ENCODE peak calls at places on chromosomes 4 and X, in eight cellular contexts. B is right lobe of liver, Y is ovary, U is HepG2, H is breast epithelium, Q is stomach, T is vagina, X is Peyer's patch. D is an unnamed sample.

GRCh38 chr4:184310171-184310567 is 92.5 kb upstream of the ENPP6 start:
- DNase-seq in B (no peak), Y (no peak), U (no peak), H (no peak), Q (no peak), T (no peak), X (peak; percentile 83), D (peak; percentile 63)

GRCh38 chr4:8726344-8726851 is 133.8 kb downstream of the CPZ start:
- DNase-seq in B (peak; percentile 22), Y (peak; percentile 1), U (no peak), H (no peak), Q (peak; percentile 21), T (no peak), X (peak; percentile 38), D (peak; percentile 14)

GRCh38 chr4:8393593-8394038 is 46.9 kb downstream of the ACOX3 start:
- DNase-seq in B (no peak), Y (peak; percentile 76), U (no peak), H (peak; percentile 43), Q (no peak), T (no peak), X (peak; percentile 57), D (peak; percentile 65)

GRCh38 chr4:105145059-105145912 is 1.4 kb upstream of the TET2 start:
- DNase-seq in B (no peak), Y (no peak), U (no peak), H (no peak), Q (no peak), T (no peak), X (no peak), D (no peak)

GRCh38 chrX:119398974-119399771 is at the start of gene SLC25A43:
- DNase-seq in B (peak; percentile 61), Y (peak; percentile 25), U (no peak), H (no peak), Q (peak; percentile 49), T (no peak), X (peak; percentile 68), D (peak; percentile 59)

GRCh38 chrX:68416592-68416991 is 16.7 kb downstream of the OPHN1 start:
- DNase-seq in B (no peak), Y (no peak), U (no peak), H (no peak), Q (no peak), T (no peak), X (no peak), D (no peak)

GRCh38 chrX:10656214-10656613 is 35.8 kb upstream of the MID1 start:
- DNase-seq in B (no peak), Y (no peak), U (no peak), H (no peak), Q (no peak), T (no peak), X (no peak), D (no peak)

GRCh38 chrX:24763989-24764388 is 70.3 kb downstream of the POLA1 start:
- DNase-seq in B (no peak), Y (no peak), U (no peak), H (no peak), Q (no peak), T (no peak), X (no peak), D (no peak)

GRCh38 chr4:166498541-166498940 is 625.5 kb downstream of the TLL1 start:
- DNase-seq in B (no peak), Y (no peak), U (no peak), H (no peak), Q (no peak), T (no peak), X (no peak), D (no peak)

GRCh38 chr4:174156239-174156826 is 127.1 kb downstream of the FBXO8 start:
- DNase-seq in B (no peak), Y (no peak), U (peak; percentile 23), H (no peak), Q (no peak), T (no peak), X (no peak), D (no peak)

GRCh38 chr4:81040175-81040659 is 9.7 kb downstream of the BMP3 start:
- DNase-seq in B (no peak), Y (no peak), U (no peak), H (no peak), Q (no peak), T (no peak), X (no peak), D (no peak)

GRCh38 chr4:83025563-83025962 is 9.4 kb upstream of the COPS4 start:
- DNase-seq in B (no peak), Y (no peak), U (no peak), H (no peak), Q (no peak), T (no peak), X (no peak), D (no peak)
- H3K4me3 ChIP-seq in B (no peak overlapping the region), Y (no peak overlapping the region), U (no peak overlapping the region), H (no peak overlapping the region), Q (no peak overlapping the region), T (no peak overlapping the region), X (no peak overlapping the region), D (no peak overlapping the region)

DNA sequence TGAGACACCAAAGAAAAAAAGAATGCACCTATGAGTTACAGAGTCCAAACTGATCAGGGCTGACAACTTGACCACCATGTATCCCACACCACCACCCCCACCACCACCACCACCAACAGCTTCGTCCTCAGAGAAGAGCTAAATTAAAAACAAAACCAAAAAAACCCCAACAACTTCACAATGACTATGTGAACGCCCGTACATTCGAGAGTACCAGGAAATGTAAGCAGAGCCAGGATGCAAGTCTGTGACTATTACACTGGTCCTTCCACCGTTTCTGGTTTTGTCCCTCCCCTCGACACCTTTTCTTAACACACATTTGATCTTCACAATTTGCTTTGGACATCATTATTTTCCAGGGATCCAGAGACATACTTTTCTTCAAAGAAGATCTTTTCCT is 51.0 kb downstream of the WFS1 start:
- DNase-seq in B (no peak), Y (no peak), U (no peak), H (no peak), Q (no peak), T (no peak), X (no peak), D (no peak)
- H3K4me1 ChIP-seq in B (no peaks in the 10 kb centered on the region), Y (peaks cover 2% of the 10 kb centered on the region), U (peaks cover 83% of the 10 kb centered on the region), H (no peaks in the 10 kb centered on the region), Q (no peaks in the 10 kb centered on the region), T (peaks cover 12% of the 10 kb centered on the region), X (no peaks in the 10 kb centered on the region), D (peaks cover 4% of the 10 kb centered on the region)

GRCh38 chr4:88162636-88163035 is 4.2 kb upstream of the ABCG2 start:
- DNase-seq in B (no peak), Y (no peak), U (peak; percentile 66), H (no peak), Q (no peak), T (no peak), X (peak; percentile 68), D (no peak)

GRCh38 chr4:88163286-88163685 is 4.8 kb upstream of the ABCG2 start:
- DNase-seq in B (no peak), Y (no peak), U (no peak), H (no peak), Q (no peak), T (no peak), X (no peak), D (no peak)

GRCh38 chr4:88158038-88158359 is 440 bp downstream of the ABCG2 start:
- DNase-seq in B (no peak), Y (no peak), U (no peak), H (no peak), Q (no peak), T (no peak), X (no peak), D (no peak)

GRCh38 chr4:88159137-88159725 is 792 bp upstream of the ABCG2 start:
- DNase-seq in B (no peak), Y (peak; percentile 7), U (peak; percentile 44), H (no peak), Q (peak; percentile 36), T (no peak), X (no peak), D (peak; percentile 25)

GRCh38 chr4:88158360-88159136 is at the start of gene ABCG2:
- DNase-seq in B (peak; percentile 84), Y (peak; percentile 12), U (peak; percentile 16), H (no peak), Q (no peak), T (no peak), X (peak; percentile 82), D (peak; percentile 11)
- TF ChIP-seq POLR2A in B (peak; percentile 46), Y (no peak), U (peak; percentile 42), H (no peak), Q (no peak), T (no peak), X (peak; percentile 52), D (no peak)

GRCh38 chr4:133151301-133151680 is 2.2 kb downstream of the PCDH10 start:
- DNase-seq in B (no peak), Y (no peak), U (no peak), H (no peak), Q (no peak), T (no peak), X (no peak), D (no peak)

GRCh38 chr4:133152330-133152791 is 3.3 kb downstream of the PCDH10 start:
- DNase-seq in B (no peak), Y (no peak), U (no peak), H (no peak), Q (no peak), T (no peak), X (no peak), D (no peak)

GRCh38 chr4:133150643-133151300 is 1.7 kb downstream of the PCDH10 start:
- DNase-seq in B (no peak), Y (no peak), U (no peak), H (no peak), Q (no peak), T (no peak), X (no peak), D (no peak)

GRCh38 chr4:133152801-133153526 is 3.9 kb downstream of the PCDH10 start:
- DNase-seq in B (no peak), Y (no peak), U (no peak), H (no peak), Q (no peak), T (no peak), X (no peak), D (no peak)

DNA sequence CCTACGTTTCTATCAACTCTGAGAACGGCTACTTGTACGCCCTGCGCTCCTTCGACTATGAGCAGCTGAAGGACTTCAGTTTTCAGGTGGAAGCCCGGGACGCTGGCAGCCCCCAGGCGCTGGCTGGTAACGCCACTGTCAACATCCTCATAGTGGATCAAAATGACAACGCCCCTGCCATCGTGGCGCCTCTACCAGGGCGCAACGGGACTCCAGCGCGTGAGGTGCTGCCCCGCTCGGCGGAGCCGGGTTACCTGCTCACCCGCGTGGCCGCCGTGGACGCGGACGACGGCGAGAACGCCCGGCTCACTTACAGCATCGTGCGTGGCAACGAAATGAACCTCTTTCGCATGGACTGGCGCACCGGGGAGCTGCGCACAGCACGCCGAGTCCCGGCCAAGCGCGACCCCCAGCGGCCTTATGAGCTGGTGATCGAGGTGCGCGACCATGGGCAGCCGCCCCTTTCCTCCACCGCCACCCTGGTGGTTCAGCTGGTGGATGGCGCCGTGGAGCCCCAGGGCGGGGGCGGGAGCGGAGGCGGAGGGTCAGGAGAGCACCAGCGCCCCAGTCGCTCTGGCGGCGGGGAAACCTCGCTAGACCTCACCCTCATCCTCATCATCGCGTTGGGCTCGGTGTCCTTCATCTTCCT is 2.7 kb downstream of the PCDH10 start:
- DNase-seq in B (no peak), Y (no peak), U (no peak), H (no peak), Q (no peak), T (no peak), X (no peak), D (peak; percentile 4)
- H3K4me3 ChIP-seq in B (no peak overlapping the region), Y (peak overlapping the region; percentile 40), U (no peak overlapping the region), H (peak overlapping the region; percentile 63), Q (peak overlapping the region; percentile 50), T (peak overlapping the region; percentile 42), X (no peak overlapping the region), D (peak overlapping the region; percentile 11)

GRCh38 chrX:124426824-124427223 is 80.5 kb downstream of the SH2D1A start:
- DNase-seq in B (no peak), Y (no peak), U (no peak), H (no peak), Q (no peak), T (no peak), X (no peak), D (no peak)
- H3K4me1 ChIP-seq in B (no peaks in the 10 kb centered on the region), Y (no peaks in the 10 kb centered on the region), U (no peaks in the 10 kb centered on the region), H (no peaks in the 10 kb centered on the region), Q (no peaks in the 10 kb centered on the region), T (no peaks in the 10 kb centered on the region), X (no peaks in the 10 kb centered on the region), D (no peaks in the 10 kb centered on the region)

D was measured in heart left ventricle.